ENCODE peak calls at places on chromosome 2, in nine cellular contexts. One of them, this sample, is unnamed.
A peak's percentile ranks its signal among the peaks of the same experiment; 100 is the strongest.

GRCh38 chr2:138122891-138123290 is 158.6 kb downstream of the HNMT start:
- DNase-seq in effector memory CD8-positive, alpha-beta T cell: no peak
- DNase-seq in body of pancreas: no peak
- DNase-seq in astrocyte of the spinal cord: no peak
- DNase-seq in HT1080: peak; percentile 59
- DNase-seq in stimulated activated CD4-positive, alpha-beta T cell treated with anti-CD3 and anti-CD28 coated beads, Interleukin-12 subunit alpha, Interleukin-12 subunit beta, amount 100 ng/mL, for 48 hours: no peak
- DNase-seq in frontal cortex: no peak
- DNase-seq in H54: no peak
- DNase-seq in left cardiac atrium: no peak
- DNase-seq in this sample: no peak

GRCh38 chr2:176432439-176432838 is 163.2 kb downstream of the MTX2 start:
- DNase-seq in effector memory CD8-positive, alpha-beta T cell: no peak
- DNase-seq in body of pancreas: no peak
- DNase-seq in astrocyte of the spinal cord: no peak
- DNase-seq in HT1080: no peak
- DNase-seq in stimulated activated CD4-positive, alpha-beta T cell treated with anti-CD3 and anti-CD28 coated beads, Interleukin-12 subunit alpha, Interleukin-12 subunit beta, amount 100 ng/mL, for 48 hours: no peak
- DNase-seq in frontal cortex: no peak
- DNase-seq in H54: no peak
- DNase-seq in left cardiac atrium: no peak
- DNase-seq in this sample: no peak

GRCh38 chr2:7745369-7745768 is 828.2 kb downstream of the RNF144A start:
- DNase-seq in effector memory CD8-positive, alpha-beta T cell: no peak
- DNase-seq in body of pancreas: no peak
- DNase-seq in astrocyte of the spinal cord: no peak
- DNase-seq in HT1080: no peak
- DNase-seq in stimulated activated CD4-positive, alpha-beta T cell treated with anti-CD3 and anti-CD28 coated beads, Interleukin-12 subunit alpha, Interleukin-12 subunit beta, amount 100 ng/mL, for 48 hours: no peak
- DNase-seq in frontal cortex: no peak
- DNase-seq in H54: no peak
- DNase-seq in left cardiac atrium: no peak
- DNase-seq in this sample: peak; percentile 68

GRCh38 chr2:68769586-68770270 is 35.1 kb downstream of the ARHGAP25 start:
- DNase-seq in effector memory CD8-positive, alpha-beta T cell: no peak
- DNase-seq in body of pancreas: no peak
- DNase-seq in astrocyte of the spinal cord: no peak
- DNase-seq in HT1080: peak; percentile 50
- DNase-seq in stimulated activated CD4-positive, alpha-beta T cell treated with anti-CD3 and anti-CD28 coated beads, Interleukin-12 subunit alpha, Interleukin-12 subunit beta, amount 100 ng/mL, for 48 hours: no peak
- DNase-seq in frontal cortex: no peak
- DNase-seq in H54: no peak
- DNase-seq in left cardiac atrium: no peak
- DNase-seq in this sample: no peak

GRCh38 chr2:240965296-240965904 is 33.0 kb upstream of the SNED1 start:
- DNase-seq in effector memory CD8-positive, alpha-beta T cell: no peak
- DNase-seq in body of pancreas: no peak
- DNase-seq in astrocyte of the spinal cord: no peak
- DNase-seq in HT1080: no peak
- DNase-seq in stimulated activated CD4-positive, alpha-beta T cell treated with anti-CD3 and anti-CD28 coated beads, Interleukin-12 subunit alpha, Interleukin-12 subunit beta, amount 100 ng/mL, for 48 hours: no peak
- DNase-seq in frontal cortex: no peak
- DNase-seq in H54: no peak
- DNase-seq in left cardiac atrium: no peak
- DNase-seq in this sample: no peak

GRCh38 chr2:62192811-62193210 is 3.1 kb upstream of the B3GNT2 start:
- DNase-seq in effector memory CD8-positive, alpha-beta T cell: no peak
- DNase-seq in body of pancreas: no peak
- DNase-seq in astrocyte of the spinal cord: no peak
- DNase-seq in HT1080: no peak
- DNase-seq in stimulated activated CD4-positive, alpha-beta T cell treated with anti-CD3 and anti-CD28 coated beads, Interleukin-12 subunit alpha, Interleukin-12 subunit beta, amount 100 ng/mL, for 48 hours: no peak
- DNase-seq in frontal cortex: no peak
- DNase-seq in H54: no peak
- DNase-seq in left cardiac atrium: no peak
- DNase-seq in this sample: no peak

GRCh38 chr2:66547887-66548286 is 113.0 kb downstream of the MEIS1 start:
- DNase-seq in effector memory CD8-positive, alpha-beta T cell: no peak
- DNase-seq in body of pancreas: no peak
- DNase-seq in astrocyte of the spinal cord: no peak
- DNase-seq in HT1080: no peak
- DNase-seq in stimulated activated CD4-positive, alpha-beta T cell treated with anti-CD3 and anti-CD28 coated beads, Interleukin-12 subunit alpha, Interleukin-12 subunit beta, amount 100 ng/mL, for 48 hours: no peak
- DNase-seq in frontal cortex: no peak
- DNase-seq in H54: no peak
- DNase-seq in left cardiac atrium: no peak
- DNase-seq in this sample: peak; percentile 10

GRCh38 chr2:134307334-134307733 is 53.5 kb downstream of the MGAT5 start:
- DNase-seq in effector memory CD8-positive, alpha-beta T cell: no peak
- DNase-seq in body of pancreas: no peak
- DNase-seq in astrocyte of the spinal cord: no peak
- DNase-seq in HT1080: no peak
- DNase-seq in stimulated activated CD4-positive, alpha-beta T cell treated with anti-CD3 and anti-CD28 coated beads, Interleukin-12 subunit alpha, Interleukin-12 subunit beta, amount 100 ng/mL, for 48 hours: no peak
- DNase-seq in frontal cortex: no peak
- DNase-seq in H54: no peak
- DNase-seq in left cardiac atrium: no peak
- DNase-seq in this sample: peak; percentile 10

GRCh38 chr2:40431600-40431955 is 20.3 kb downstream of the SLC8A1 start:
- DNase-seq in effector memory CD8-positive, alpha-beta T cell: no peak
- DNase-seq in body of pancreas: peak; percentile 12
- DNase-seq in astrocyte of the spinal cord: peak; percentile 81
- DNase-seq in HT1080: peak; percentile 68
- DNase-seq in stimulated activated CD4-positive, alpha-beta T cell treated with anti-CD3 and anti-CD28 coated beads, Interleukin-12 subunit alpha, Interleukin-12 subunit beta, amount 100 ng/mL, for 48 hours: no peak
- DNase-seq in frontal cortex: no peak
- DNase-seq in H54: no peak
- DNase-seq in left cardiac atrium: peak; percentile 48
- DNase-seq in this sample: no peak

GRCh38 chr2:16948073-16948472 is 282.4 kb upstream of the CYRIA start:
- DNase-seq in effector memory CD8-positive, alpha-beta T cell: no peak
- DNase-seq in body of pancreas: no peak
- DNase-seq in astrocyte of the spinal cord: no peak
- DNase-seq in HT1080: no peak
- DNase-seq in stimulated activated CD4-positive, alpha-beta T cell treated with anti-CD3 and anti-CD28 coated beads, Interleukin-12 subunit alpha, Interleukin-12 subunit beta, amount 100 ng/mL, for 48 hours: no peak
- DNase-seq in frontal cortex: no peak
- DNase-seq in H54: no peak
- DNase-seq in left cardiac atrium: no peak
- DNase-seq in this sample: peak; percentile 31

GRCh38 chr2:159074605-159075004 is 106.2 kb downstream of the TANC1 start:
- DNase-seq in effector memory CD8-positive, alpha-beta T cell: no peak
- DNase-seq in body of pancreas: no peak
- DNase-seq in astrocyte of the spinal cord: no peak
- DNase-seq in HT1080: no peak
- DNase-seq in stimulated activated CD4-positive, alpha-beta T cell treated with anti-CD3 and anti-CD28 coated beads, Interleukin-12 subunit alpha, Interleukin-12 subunit beta, amount 100 ng/mL, for 48 hours: no peak
- DNase-seq in frontal cortex: no peak
- DNase-seq in H54: no peak
- DNase-seq in left cardiac atrium: no peak
- DNase-seq in this sample: no peak

GRCh38 chr2:84077504-84077903 is 381.6 kb downstream of the SUCLG1 start:
- DNase-seq in effector memory CD8-positive, alpha-beta T cell: no peak
- DNase-seq in body of pancreas: peak; percentile 27
- DNase-seq in astrocyte of the spinal cord: no peak
- DNase-seq in HT1080: peak; percentile 24
- DNase-seq in stimulated activated CD4-positive, alpha-beta T cell treated with anti-CD3 and anti-CD28 coated beads, Interleukin-12 subunit alpha, Interleukin-12 subunit beta, amount 100 ng/mL, for 48 hours: peak; percentile 1
- DNase-seq in frontal cortex: no peak
- DNase-seq in H54: no peak
- DNase-seq in left cardiac atrium: no peak
- DNase-seq in this sample: peak; percentile 38

GRCh38 chr2:31231571-31232287 is 2.2 kb upstream of the EHD3 start:
- DNase-seq in effector memory CD8-positive, alpha-beta T cell: no peak
- DNase-seq in body of pancreas: no peak
- DNase-seq in astrocyte of the spinal cord: no peak
- DNase-seq in HT1080: no peak
- DNase-seq in stimulated activated CD4-positive, alpha-beta T cell treated with anti-CD3 and anti-CD28 coated beads, Interleukin-12 subunit alpha, Interleukin-12 subunit beta, amount 100 ng/mL, for 48 hours: no peak
- DNase-seq in frontal cortex: no peak
- DNase-seq in H54: no peak
- DNase-seq in left cardiac atrium: no peak
- DNase-seq in this sample: no peak

GRCh38 chr2:28389399-28390240 is 3.0 kb upstream of the FOSL2 start:
- DNase-seq in effector memory CD8-positive, alpha-beta T cell: no peak
- DNase-seq in body of pancreas: no peak
- DNase-seq in astrocyte of the spinal cord: no peak
- DNase-seq in HT1080: no peak
- DNase-seq in stimulated activated CD4-positive, alpha-beta T cell treated with anti-CD3 and anti-CD28 coated beads, Interleukin-12 subunit alpha, Interleukin-12 subunit beta, amount 100 ng/mL, for 48 hours: no peak
- DNase-seq in frontal cortex: no peak
- DNase-seq in H54: no peak
- DNase-seq in left cardiac atrium: no peak
- DNase-seq in this sample: no peak

GRCh38 chr2:15560404-15560987 is 638 bp downstream of the NBAS start:
- DNase-seq in effector memory CD8-positive, alpha-beta T cell: no peak
- DNase-seq in body of pancreas: peak; percentile 34
- DNase-seq in astrocyte of the spinal cord: peak; percentile 39
- DNase-seq in HT1080: peak; percentile 23
- DNase-seq in stimulated activated CD4-positive, alpha-beta T cell treated with anti-CD3 and anti-CD28 coated beads, Interleukin-12 subunit alpha, Interleukin-12 subunit beta, amount 100 ng/mL, for 48 hours: no peak
- DNase-seq in frontal cortex: peak; percentile 15
- DNase-seq in H54: peak; percentile 15
- DNase-seq in left cardiac atrium: no peak
- DNase-seq in this sample: peak; percentile 77

GRCh38 chr2:234971494-234971893 is 19.7 kb downstream of the SH3BP4 start:
- DNase-seq in effector memory CD8-positive, alpha-beta T cell: no peak
- DNase-seq in body of pancreas: no peak
- DNase-seq in astrocyte of the spinal cord: peak; percentile 82
- DNase-seq in HT1080: no peak
- DNase-seq in stimulated activated CD4-positive, alpha-beta T cell treated with anti-CD3 and anti-CD28 coated beads, Interleukin-12 subunit alpha, Interleukin-12 subunit beta, amount 100 ng/mL, for 48 hours: no peak
- DNase-seq in frontal cortex: no peak
- DNase-seq in H54: no peak
- DNase-seq in left cardiac atrium: no peak
- DNase-seq in this sample: no peak

GRCh38 chr2:197273485-197273884 is 37.1 kb downstream of the ANKRD44 start:
- DNase-seq in effector memory CD8-positive, alpha-beta T cell: no peak
- DNase-seq in body of pancreas: peak; percentile 94
- DNase-seq in astrocyte of the spinal cord: no peak
- DNase-seq in HT1080: no peak
- DNase-seq in stimulated activated CD4-positive, alpha-beta T cell treated with anti-CD3 and anti-CD28 coated beads, Interleukin-12 subunit alpha, Interleukin-12 subunit beta, amount 100 ng/mL, for 48 hours: no peak
- DNase-seq in frontal cortex: no peak
- DNase-seq in H54: no peak
- DNase-seq in left cardiac atrium: peak; percentile 37
- DNase-seq in this sample: peak; percentile 57

GRCh38 chr2:25885933-25886332 is 7.6 kb upstream of the ASXL2 start:
- DNase-seq in effector memory CD8-positive, alpha-beta T cell: no peak
- DNase-seq in body of pancreas: no peak
- DNase-seq in astrocyte of the spinal cord: peak; percentile 89
- DNase-seq in HT1080: peak; percentile 92
- DNase-seq in stimulated activated CD4-positive, alpha-beta T cell treated with anti-CD3 and anti-CD28 coated beads, Interleukin-12 subunit alpha, Interleukin-12 subunit beta, amount 100 ng/mL, for 48 hours: no peak
- DNase-seq in frontal cortex: no peak
- DNase-seq in H54: peak; percentile 42
- DNase-seq in left cardiac atrium: no peak
- DNase-seq in this sample: no peak

GRCh38 chr2:208265371-208265806 is 666 bp upstream of the PIKFYVE start:
- DNase-seq in effector memory CD8-positive, alpha-beta T cell: peak; percentile 44
- DNase-seq in body of pancreas: peak; percentile 25
- DNase-seq in astrocyte of the spinal cord: no peak
- DNase-seq in HT1080: peak; percentile 43
- DNase-seq in stimulated activated CD4-positive, alpha-beta T cell treated with anti-CD3 and anti-CD28 coated beads, Interleukin-12 subunit alpha, Interleukin-12 subunit beta, amount 100 ng/mL, for 48 hours: peak; percentile 15
- DNase-seq in frontal cortex: no peak
- DNase-seq in H54: peak; percentile 10
- DNase-seq in left cardiac atrium: no peak
- DNase-seq in this sample: no peak

GRCh38 chr2:191341436-191341835 is 96.2 kb downstream of the MYO1B start:
- DNase-seq in effector memory CD8-positive, alpha-beta T cell: no peak
- DNase-seq in body of pancreas: no peak
- DNase-seq in astrocyte of the spinal cord: no peak
- DNase-seq in HT1080: no peak
- DNase-seq in stimulated activated CD4-positive, alpha-beta T cell treated with anti-CD3 and anti-CD28 coated beads, Interleukin-12 subunit alpha, Interleukin-12 subunit beta, amount 100 ng/mL, for 48 hours: no peak
- DNase-seq in frontal cortex: no peak
- DNase-seq in H54: no peak
- DNase-seq in left cardiac atrium: no peak
- DNase-seq in this sample: no peak

GRCh38 chr2:110768591-110768990 is 36.2 kb downstream of the ACOXL start:
- DNase-seq in effector memory CD8-positive, alpha-beta T cell: no peak
- DNase-seq in body of pancreas: no peak
- DNase-seq in astrocyte of the spinal cord: no peak
- DNase-seq in HT1080: no peak
- DNase-seq in stimulated activated CD4-positive, alpha-beta T cell treated with anti-CD3 and anti-CD28 coated beads, Interleukin-12 subunit alpha, Interleukin-12 subunit beta, amount 100 ng/mL, for 48 hours: no peak
- DNase-seq in frontal cortex: no peak
- DNase-seq in H54: no peak
- DNase-seq in left cardiac atrium: no peak
- DNase-seq in this sample: peak; percentile 55

GRCh38 chr2:132757676-132758075 is 87.7 kb upstream of the LYPD1 start:
- DNase-seq in effector memory CD8-positive, alpha-beta T cell: no peak
- DNase-seq in body of pancreas: no peak
- DNase-seq in astrocyte of the spinal cord: no peak
- DNase-seq in HT1080: no peak
- DNase-seq in stimulated activated CD4-positive, alpha-beta T cell treated with anti-CD3 and anti-CD28 coated beads, Interleukin-12 subunit alpha, Interleukin-12 subunit beta, amount 100 ng/mL, for 48 hours: no peak
- DNase-seq in frontal cortex: no peak
- DNase-seq in H54: no peak
- DNase-seq in left cardiac atrium: no peak
- DNase-seq in this sample: no peak

GRCh38 chr2:178993788-178994187 is 56.1 kb downstream of the CCDC141 start:
- DNase-seq in effector memory CD8-positive, alpha-beta T cell: no peak
- DNase-seq in body of pancreas: no peak
- DNase-seq in astrocyte of the spinal cord: no peak
- DNase-seq in HT1080: no peak
- DNase-seq in stimulated activated CD4-positive, alpha-beta T cell treated with anti-CD3 and anti-CD28 coated beads, Interleukin-12 subunit alpha, Interleukin-12 subunit beta, amount 100 ng/mL, for 48 hours: no peak
- DNase-seq in frontal cortex: no peak
- DNase-seq in H54: no peak
- DNase-seq in left cardiac atrium: no peak
- DNase-seq in this sample: no peak

GRCh38 chr2:174166261-174166660 is 82.1 kb downstream of the OLA1 start:
- DNase-seq in effector memory CD8-positive, alpha-beta T cell: no peak
- DNase-seq in body of pancreas: no peak
- DNase-seq in astrocyte of the spinal cord: no peak
- DNase-seq in HT1080: no peak
- DNase-seq in stimulated activated CD4-positive, alpha-beta T cell treated with anti-CD3 and anti-CD28 coated beads, Interleukin-12 subunit alpha, Interleukin-12 subunit beta, amount 100 ng/mL, for 48 hours: no peak
- DNase-seq in frontal cortex: no peak
- DNase-seq in H54: no peak
- DNase-seq in left cardiac atrium: no peak
- DNase-seq in this sample: no peak

GRCh38 chr2:132255714-132256113 is 94.0 kb upstream of the ANKRD30BL start:
- DNase-seq in effector memory CD8-positive, alpha-beta T cell: no peak
- DNase-seq in body of pancreas: no peak
- DNase-seq in astrocyte of the spinal cord: no peak
- DNase-seq in HT1080: no peak
- DNase-seq in stimulated activated CD4-positive, alpha-beta T cell treated with anti-CD3 and anti-CD28 coated beads, Interleukin-12 subunit alpha, Interleukin-12 subunit beta, amount 100 ng/mL, for 48 hours: no peak
- DNase-seq in frontal cortex: no peak
- DNase-seq in H54: no peak
- DNase-seq in left cardiac atrium: no peak
- DNase-seq in this sample: no peak

GRCh38 chr2:189252991-189253680 is 73.6 kb upstream of the COL5A2 start:
- DNase-seq in effector memory CD8-positive, alpha-beta T cell: no peak
- DNase-seq in body of pancreas: no peak
- DNase-seq in astrocyte of the spinal cord: no peak
- DNase-seq in HT1080: no peak
- DNase-seq in stimulated activated CD4-positive, alpha-beta T cell treated with anti-CD3 and anti-CD28 coated beads, Interleukin-12 subunit alpha, Interleukin-12 subunit beta, amount 100 ng/mL, for 48 hours: no peak
- DNase-seq in frontal cortex: no peak
- DNase-seq in H54: no peak
- DNase-seq in left cardiac atrium: no peak
- DNase-seq in this sample: no peak

GRCh38 chr2:237980087-237980486 is 13.3 kb downstream of the UBE2F start:
- DNase-seq in effector memory CD8-positive, alpha-beta T cell: no peak
- DNase-seq in body of pancreas: no peak
- DNase-seq in astrocyte of the spinal cord: no peak
- DNase-seq in HT1080: no peak
- DNase-seq in stimulated activated CD4-positive, alpha-beta T cell treated with anti-CD3 and anti-CD28 coated beads, Interleukin-12 subunit alpha, Interleukin-12 subunit beta, amount 100 ng/mL, for 48 hours: no peak
- DNase-seq in frontal cortex: no peak
- DNase-seq in H54: no peak
- DNase-seq in left cardiac atrium: no peak
- DNase-seq in this sample: no peak

GRCh38 chr2:167570370-167570769 is 677.0 kb downstream of the STK39 start:
- DNase-seq in effector memory CD8-positive, alpha-beta T cell: no peak
- DNase-seq in body of pancreas: no peak
- DNase-seq in astrocyte of the spinal cord: no peak
- DNase-seq in HT1080: no peak
- DNase-seq in stimulated activated CD4-positive, alpha-beta T cell treated with anti-CD3 and anti-CD28 coated beads, Interleukin-12 subunit alpha, Interleukin-12 subunit beta, amount 100 ng/mL, for 48 hours: no peak
- DNase-seq in frontal cortex: no peak
- DNase-seq in H54: no peak
- DNase-seq in left cardiac atrium: no peak
- DNase-seq in this sample: no peak

GRCh38 chr2:108968619-108969018 is 20.4 kb downstream of the EDAR start:
- DNase-seq in effector memory CD8-positive, alpha-beta T cell: no peak
- DNase-seq in body of pancreas: peak; percentile 47
- DNase-seq in astrocyte of the spinal cord: no peak
- DNase-seq in HT1080: no peak
- DNase-seq in stimulated activated CD4-positive, alpha-beta T cell treated with anti-CD3 and anti-CD28 coated beads, Interleukin-12 subunit alpha, Interleukin-12 subunit beta, amount 100 ng/mL, for 48 hours: no peak
- DNase-seq in frontal cortex: no peak
- DNase-seq in H54: peak; percentile 43
- DNase-seq in left cardiac atrium: no peak
- DNase-seq in this sample: no peak

GRCh38 chr2:213150315-213150951 is 979 bp downstream of the IKZF2 start:
- DNase-seq in effector memory CD8-positive, alpha-beta T cell: no peak
- DNase-seq in body of pancreas: peak; percentile 23
- DNase-seq in astrocyte of the spinal cord: peak; percentile 54
- DNase-seq in HT1080: peak; percentile 28
- DNase-seq in stimulated activated CD4-positive, alpha-beta T cell treated with anti-CD3 and anti-CD28 coated beads, Interleukin-12 subunit alpha, Interleukin-12 subunit beta, amount 100 ng/mL, for 48 hours: no peak
- DNase-seq in frontal cortex: no peak
- DNase-seq in H54: no peak
- DNase-seq in left cardiac atrium: peak; percentile 22
- DNase-seq in this sample: peak; percentile 25

GRCh38 chr2:203705184-203705583 is 1.3 kb upstream of the CD28 start:
- DNase-seq in effector memory CD8-positive, alpha-beta T cell: peak; percentile 29
- DNase-seq in body of pancreas: no peak
- DNase-seq in astrocyte of the spinal cord: no peak
- DNase-seq in HT1080: no peak
- DNase-seq in stimulated activated CD4-positive, alpha-beta T cell treated with anti-CD3 and anti-CD28 coated beads, Interleukin-12 subunit alpha, Interleukin-12 subunit beta, amount 100 ng/mL, for 48 hours: peak; percentile 51
- DNase-seq in frontal cortex: no peak
- DNase-seq in H54: no peak
- DNase-seq in left cardiac atrium: no peak
- DNase-seq in this sample: no peak